ENCODE peak calls at places on chromosomes 11 and 22, in seven cellular contexts. C, U, G, R, F, M and X are unnamed samples.

GRCh38 chr22:24805790-24806662 is at the start of gene SGSM1:
- DNase-seq in C (peak; percentile 66), U (peak; percentile 70), G (peak; percentile 61), R (peak; percentile 63), F (peak; percentile 65), M (peak; percentile 61), X (peak; percentile 72)

GRCh38 chr11:65261591-65262380 is at the start of gene POLA2:
- DNase-seq in C (peak; percentile 99), U (peak; percentile 96), G (peak; percentile 92), R (peak; percentile 95), F (peak; percentile 90), M (peak; percentile 95), X (peak; percentile 92)

GRCh38 chr11:130737866-130738431 is 178.3 kb downstream of the SNX19 start:
- DNase-seq in C (no peak), U (no peak), G (peak; percentile 37), R (no peak), F (no peak), M (no peak), X (no peak)

GRCh38 chr11:73977856-73978519 is 4.7 kb downstream of the UCP2 start:
- DNase-seq in C (no peak), U (no peak), G (no peak), R (no peak), F (no peak), M (no peak), X (no peak)

GRCh38 chr11:97739892-97740782 is 1280.6 kb upstream of the CNTN5 start:
- DNase-seq in C (no peak), U (no peak), G (peak; percentile 87), R (no peak), F (no peak), M (no peak), X (no peak)

GRCh38 chr11:75654314-75654713 is 14.5 kb downstream of the MAP6 start:
- DNase-seq in C (no peak), U (no peak), G (peak; percentile 50), R (no peak), F (no peak), M (no peak), X (no peak)

GRCh38 chr22:33654173-33654890 is 265.9 kb downstream of the LARGE1 start:
- DNase-seq in C (no peak), U (no peak), G (no peak), R (no peak), F (no peak), M (no peak), X (no peak)

GRCh38 chr22:40612291-40612740 is 24.2 kb downstream of the MRTFA start:
- DNase-seq in C (no peak), U (no peak), G (no peak), R (no peak), F (no peak), M (no peak), X (no peak)

GRCh38 chr11:76793391-76793811 is 10.2 kb downstream of the TSKU start:
- DNase-seq in C (peak; percentile 42), U (no peak), G (no peak), R (no peak), F (no peak), M (no peak), X (no peak)

GRCh38 chr22:19643448-19644313 is 70.6 kb upstream of the SEPTIN5 start:
- DNase-seq in C (no peak), U (no peak), G (no peak), R (no peak), F (no peak), M (no peak), X (no peak)

GRCh38 chr22:41919357-41920224 is 4.7 kb upstream of the SHISA8 start:
- DNase-seq in C (no peak), U (no peak), G (no peak), R (peak; percentile 26), F (no peak), M (no peak), X (peak; percentile 34)

GRCh38 chr22:19121631-19122142 is 525 bp downstream of the DGCR2 start:
- DNase-seq in C (peak; percentile 67), U (no peak), G (peak; percentile 49), R (no peak), F (peak; percentile 44), M (no peak), X (peak; percentile 43)

GRCh38 chr11:109421981-109422590 is at the start of gene C11orf87:
- DNase-seq in C (peak; percentile 84), U (no peak), G (peak; percentile 6), R (no peak), F (no peak), M (no peak), X (peak; percentile 38)

GRCh38 chr22:21981874-21982273 is 713 bp downstream of the TOP3B start:
- DNase-seq in C (no peak), U (no peak), G (peak; percentile 6), R (no peak), F (no peak), M (no peak), X (no peak)

GRCh38 chr22:24424001-24424900 is 3.1 kb upstream of the ADORA2A start:
- DNase-seq in C (no peak), U (no peak), G (no peak), R (no peak), F (peak; percentile 30), M (peak; percentile 22), X (no peak)